ENCODE peak calls at places on chromosomes 6 and 20, in six cellular contexts. W is HepG2, J is K562, D is A549, E is GM12878, I is endothelial cell of umbilical vein. U is an unnamed sample.
A peak's percentile ranks its signal among the peaks of the same experiment; 100 is the strongest.

GRCh38 chr6:166387642-166388325 is 5.0 kb upstream of the MPC1 start:
- DNase-seq in W (peak; percentile 90), J (no peak), D (no peak), E (no peak), I (no peak), U (no peak)

GRCh38 chr20:57897891-57898290 is 188.1 kb upstream of the PMEPA1 start:
- DNase-seq in W (no peak), J (no peak), D (no peak), E (no peak), I (no peak), U (no peak)

GRCh38 chr6:19968201-19968600 is 131.0 kb downstream of the ID4 start:
- DNase-seq in W (no peak), J (peak; percentile 49), D (no peak), E (no peak), I (no peak), U (no peak)

GRCh38 chr6:167699141-167700036 is 127.3 kb upstream of the AFDN start:
- DNase-seq in W (no peak), J (no peak), D (no peak), E (peak; percentile 27), I (peak; percentile 87), U (peak; percentile 78)

GRCh38 chr6:106666290-106667021 is 37.1 kb downstream of the QRSL1 start:
- DNase-seq in W (no peak), J (no peak), D (no peak), E (peak; percentile 64), I (no peak), U (peak; percentile 67)

GRCh38 chr6:5762561-5762968 is 244.2 kb downstream of the NRN1 start:
- DNase-seq in W (no peak), J (no peak), D (no peak), E (no peak), I (no peak), U (no peak)

GRCh38 chr6:39048481-39049399 is at the start of gene GLP1R:
- DNase-seq in W (no peak), J (peak; percentile 42), D (no peak), E (no peak), I (no peak), U (peak; percentile 46)

GRCh38 chr20:44618318-44618731 is 33.2 kb downstream of the ADA start:
- DNase-seq in W (no peak), J (no peak), D (no peak), E (no peak), I (no peak), U (no peak)

GRCh38 chr6:34027445-34027936 is 118.4 kb downstream of the GRM4 start:
- DNase-seq in W (peak; percentile 30), J (peak; percentile 90), D (peak; percentile 68), E (no peak), I (peak; percentile 7), U (peak; percentile 62)

GRCh38 chr6:55449219-55449618 is 122.0 kb downstream of the GFRAL start:
- DNase-seq in W (no peak), J (no peak), D (no peak), E (no peak), I (peak; percentile 15), U (peak; percentile 15)

GRCh38 chr6:157240059-157240959 is 83.0 kb downstream of the TMEM242 start:
- DNase-seq in W (peak; percentile 37), J (peak; percentile 87), D (no peak), E (no peak), I (no peak), U (no peak)

GRCh38 chr6:111494951-111495350 is 11.9 kb upstream of the REV3L start:
- DNase-seq in W (no peak), J (no peak), D (no peak), E (no peak), I (peak; percentile 71), U (no peak)

DNA sequence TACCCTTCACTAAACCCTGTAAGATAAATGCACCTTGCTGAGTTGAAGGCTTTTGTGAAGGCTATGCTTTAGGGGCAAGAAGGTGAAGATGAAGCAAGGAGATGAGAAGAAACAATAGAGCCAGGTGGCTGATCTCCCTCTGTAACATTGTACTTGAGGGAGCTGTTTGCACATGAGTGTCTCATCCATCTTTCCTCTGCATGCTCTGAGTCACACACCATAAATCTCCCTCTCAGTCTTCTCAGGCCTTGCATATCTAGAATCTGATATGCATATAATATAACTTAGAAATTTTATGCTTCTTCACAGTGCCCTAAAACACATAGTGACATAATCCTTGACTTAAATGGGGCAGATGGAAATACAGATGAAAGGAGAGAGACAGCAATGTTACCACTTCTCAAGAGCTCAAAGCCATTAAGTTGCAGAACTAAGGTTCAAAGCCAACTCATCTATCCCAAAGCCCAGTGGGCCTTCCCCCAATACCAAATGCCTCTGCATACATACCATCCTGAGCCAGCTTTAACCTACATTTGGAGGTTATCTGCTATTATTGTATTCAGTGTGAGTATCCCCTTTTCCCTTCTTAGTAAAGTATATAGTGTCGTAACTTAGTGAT is 62.4 kb upstream of the STXBP5 start:
- DNase-seq in W (no peak), J (no peak), D (no peak), E (no peak), I (no peak), U (no peak)
- TF ChIP-seq CTCF in W (no peak), J (no peak), D (no peak), E (no peak), I (no peak), U (no peak)

DNA sequence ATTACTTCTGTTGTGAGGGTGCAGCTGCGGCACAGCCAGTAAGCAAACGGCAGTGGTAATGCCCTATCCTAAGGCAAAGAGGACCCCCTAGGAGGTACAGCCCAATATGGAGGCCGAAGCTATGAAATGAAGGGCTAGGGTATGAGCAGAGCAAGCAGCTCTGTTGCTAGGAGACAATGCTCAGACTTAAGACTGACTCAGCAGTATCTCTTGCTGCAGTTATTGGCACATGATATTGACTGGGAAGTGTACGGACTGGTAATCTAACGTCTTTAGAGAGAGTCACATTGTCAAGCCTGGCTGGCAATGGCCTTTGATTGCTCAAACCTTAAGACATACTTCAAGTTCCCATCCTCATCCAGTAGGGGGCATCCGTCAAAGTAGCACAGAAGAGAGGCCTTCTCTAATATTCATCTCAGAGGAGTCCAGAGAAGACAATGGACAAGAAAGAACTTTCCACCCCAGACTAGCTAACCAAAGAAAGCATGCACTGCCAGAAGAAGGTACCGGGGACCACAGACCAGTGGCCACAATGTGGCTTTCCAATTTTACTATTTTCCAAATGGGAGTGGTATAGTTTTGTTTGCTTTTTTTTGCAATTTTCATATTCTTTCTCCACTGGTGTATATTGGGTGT is 37.0 kb downstream of the LRFN2 start:
- DNase-seq in W (peak; percentile 54), J (peak; percentile 66), D (peak; percentile 5), E (no peak), I (peak; percentile 46), U (peak; percentile 64)
- TF ChIP-seq MYC in W (no peak), J (no peak), D (no peak), E (no peak), I (no peak), U (no peak)

GRCh38 chr20:63178445-63178818 is 37.5 kb downstream of the YTHDF1 start:
- DNase-seq in W (no peak), J (no peak), D (no peak), E (no peak), I (no peak), U (no peak)
- TF ChIP-seq MAX in W (no peak), J (no peak), D (no peak), E (no peak), I (no peak), U (no peak)

DNA sequence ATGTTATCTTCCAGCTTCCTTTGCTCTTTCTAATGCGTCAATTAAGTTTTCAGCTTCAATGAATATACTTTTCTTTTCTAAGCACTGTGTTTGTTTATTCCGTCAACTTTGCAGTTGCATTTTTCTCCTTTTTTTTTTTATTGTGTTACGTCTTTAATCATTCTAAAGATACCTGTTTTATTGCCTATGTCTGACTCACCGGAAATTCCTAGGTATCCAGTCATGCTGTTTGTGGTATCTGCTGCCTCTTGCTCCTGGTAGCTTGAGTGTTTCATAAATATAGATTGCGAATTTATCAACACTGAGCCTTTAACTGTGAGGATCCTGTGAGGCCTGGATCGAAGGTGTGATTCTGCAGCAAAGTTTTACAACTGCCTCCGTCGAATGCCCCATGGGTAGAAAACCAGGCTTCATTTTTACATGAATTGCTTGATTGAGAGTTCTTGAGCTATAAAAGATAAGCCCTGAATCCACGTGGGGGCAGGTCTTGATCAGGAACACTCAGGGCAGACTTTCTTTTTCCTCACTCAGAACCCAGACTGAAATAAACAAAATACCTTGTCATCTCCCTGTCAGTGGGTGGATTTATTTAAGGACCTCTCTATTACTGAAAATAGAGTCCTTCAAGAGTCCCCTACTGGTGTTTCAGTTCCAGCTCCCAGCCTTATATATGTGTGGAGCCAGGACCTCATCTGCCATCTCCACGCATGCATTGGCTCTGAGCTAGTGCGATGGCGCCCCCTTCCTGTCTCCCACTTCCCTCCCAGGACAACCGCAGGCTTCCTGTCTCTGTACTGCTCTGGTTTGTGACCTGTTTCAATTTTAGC is 60.1 kb upstream of the LRRC1 start:
- DNase-seq in W (peak; percentile 31), J (no peak), D (peak; percentile 56), E (peak; percentile 26), I (peak; percentile 75), U (peak; percentile 59)
- TF ChIP-seq CTCF in W (peak; percentile 68), J (peak; percentile 40), D (peak; percentile 41), E (peak; percentile 31), I (peak; percentile 43), U (peak; percentile 65)

GRCh38 chr6:122568350-122568749 is 41.9 kb upstream of the PKIB start:
- DNase-seq in W (no peak), J (no peak), D (no peak), E (no peak), I (no peak), U (no peak)
- TF ChIP-seq MYC in W (no peak), J (no peak), D (no peak), E (no peak), I (no peak), U (no peak)

GRCh38 chr6:164230259-164230658 is 815.7 kb downstream of the QKI start:
- DNase-seq in W (no peak), J (no peak), D (no peak), E (no peak), I (no peak), U (no peak)
- TF ChIP-seq MAX in W (no peak), J (no peak), D (no peak), E (no peak), I (no peak), U (no peak)

DNA sequence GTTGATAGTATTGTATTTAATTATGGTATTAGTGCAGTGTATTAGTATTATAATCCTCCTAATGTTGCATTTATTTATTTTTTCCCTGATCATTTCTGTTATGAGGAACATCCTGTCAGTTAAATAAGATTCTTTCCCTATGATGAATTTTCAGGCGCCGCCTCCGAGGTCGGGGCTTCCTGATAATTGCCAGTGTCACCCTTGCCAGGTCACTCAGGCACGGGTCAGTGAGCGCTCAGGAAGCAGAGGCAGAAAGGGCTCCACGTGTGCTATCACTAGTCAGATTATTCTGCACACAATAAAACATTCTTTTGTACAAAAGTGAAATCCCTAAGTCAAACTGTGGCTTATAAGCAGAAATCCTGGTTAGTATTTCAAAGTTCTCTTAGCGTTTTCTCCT is 64.8 kb downstream of the TSHZ2 start:
- DNase-seq in W (no peak), J (no peak), D (no peak), E (no peak), I (no peak), U (no peak)
- TF ChIP-seq CTCF in W (no peak), J (no peak), D (no peak), E (no peak), I (no peak), U (no peak)

GRCh38 chr20:42024653-42025052 is 406.5 kb upstream of the CHD6 start:
- DNase-seq in W (no peak), J (no peak), D (no peak), E (no peak), I (peak; percentile 2), U (peak; percentile 41)
- TF ChIP-seq MYC in W (no peak), J (no peak), D (no peak), E (no peak), I (no peak), U (peak; percentile 47)

GRCh38 chr6:138677538-138677937 is 96.0 kb upstream of the CCDC28A start:
- DNase-seq in W (no peak), J (no peak), D (no peak), E (no peak), I (no peak), U (no peak)
- TF ChIP-seq MAX in W (no peak), J (no peak), D (no peak), E (no peak), I (no peak), U (no peak)